ENCODE peak calls at places on chromosome X, in four cellular contexts. H is NCI-H748 treated with DMSO at 0.1 percent for 48 hours, N is AG20443, P is substantia nigra. B is an unnamed sample.

GRCh38 chrX:40244980-40245379 is 147.2 kb upstream of the BCOR start:
- DNase-seq in N (no peak), H (peak), P (no peak), B (no peak)

GRCh38 chrX:1389181-1389992 is 2.5 kb downstream of the SLC25A6 start:
- DNase-seq in N (no peak), H (no peak), P (no peak), B (no peak)

GRCh38 chrX:70769659-70770232 is 138.8 kb downstream of the TEX11 start:
- DNase-seq in H (peak), N (no peak), P (no peak), B (no peak)

GRCh38 chrX:96692454-96692853 is 7.8 kb downstream of the DIAPH2 start:
- DNase-seq in P (no peak), N (peak), H (no peak), B (no peak)

GRCh38 chrX:100980608-100981497 is 11.3 kb downstream of the ARL13A start:
- DNase-seq in H (no peak), N (peak), P (peak), B (no peak)

GRCh38 chrX:97039363-97040029 is 155.8 kb downstream of the RPA4 start:
- DNase-seq in P (no peak), H (no peak), N (peak), B (no peak)

GRCh38 chrX:44431206-44431605 is 87.7 kb upstream of the EFHC2 start:
- DNase-seq in H (no peak), P (no peak), N (peak), B (no peak)

GRCh38 chrX:49165901-49166881 is 3.6 kb downstream of the MAGIX start:
- DNase-seq in P (peak), H (peak), N (peak), B (peak)

GRCh38 chrX:18596096-18596495 is 75.8 kb downstream of the RS1 start:
- DNase-seq in H (no peak), N (no peak), P (no peak), B (no peak)

GRCh38 chrX:12974217-12974796 is 603 bp upstream of the TMSB4X start:
- DNase-seq in N (peak), H (peak), P (peak), B (no peak)

GRCh38 chrX:47244676-47245075 is 11.9 kb downstream of the USP11 start:
- DNase-seq in H (no peak), N (no peak), P (no peak), B (no peak)

GRCh38 chrX:33434256-33435092 is 223.1 kb upstream of the DMD start:
- DNase-seq in N (peak), P (peak), H (peak), B (peak)

GRCh38 chrX:40104649-40105015 is 6.9 kb upstream of the BCOR start:
- DNase-seq in H (no peak), N (peak), P (no peak), B (no peak)

GRCh38 chrX:139287155-139287924 is 243.2 kb upstream of the F9 start:
- DNase-seq in N (no peak), H (no peak), P (no peak), B (no peak)

GRCh38 chrX:110992611-110993010 is 103.4 kb upstream of the PAK3 start:
- DNase-seq in H (peak), P (no peak), N (peak), B (peak)

GRCh38 chrX:102712967-102713677 is 874 bp downstream of the GPRASP2 start:
- DNase-seq in P (peak), H (peak), N (peak), B (peak)

GRCh38 chrX:130179579-130180215 is 7.9 kb downstream of the RAB33A start:
- DNase-seq in H (no peak), P (no peak), N (no peak), B (no peak)

GRCh38 chrX:43741843-43742573 is 85.9 kb downstream of the MAOA start:
- DNase-seq in H (no peak), N (no peak), P (no peak), B (no peak)

GRCh38 chrX:118976599-118977340 is 2.4 kb downstream of the LONRF3 start:
- DNase-seq in H (no peak), N (peak), P (no peak), B (peak)

GRCh38 chrX:102712216-102712966 is at the start of gene GPRASP2:
- DNase-seq in H (no peak), P (peak), N (peak), B (no peak)

GRCh38 chrX:63744850-63745249 is 40.2 kb downstream of the ARHGEF9 start:
- DNase-seq in H (no peak), N (no peak), P (no peak), B (no peak)

GRCh38 chrX:57227691-57228090 is 58.8 kb upstream of the FAAH2 start:
- DNase-seq in H (no peak), P (no peak), N (no peak), B (no peak)

GRCh38 chrX:66002832-66003680 is 36.8 kb downstream of the VSIG4 start:
- DNase-seq in N (no peak), P (no peak), H (no peak), B (no peak)

GRCh38 chrX:86002076-86002896 is 45.1 kb downstream of the CHM start:
- DNase-seq in H (peak), N (peak), P (no peak), B (peak)

GRCh38 chrX:77785400-77785745 is 643 bp downstream of the ATRX start:
- DNase-seq in N (peak), H (peak), P (peak), B (peak)